ENCODE peak calls at places on chromosomes 13 and 19, in eight cellular contexts. M, X, E, P, T, F, A and W are unnamed samples.

GRCh38 chr13:111245781-111246384 is 74.6 kb upstream of the TEX29 start:
- DNase-seq in M (no peak), X (no peak), E (no peak), P (no peak), T (no peak), F (no peak), A (no peak), W (no peak)

GRCh38 chr19:45079063-45079910 is at the start of gene GEMIN7:
- DNase-seq in M (peak), X (peak), E (peak), P (peak), T (peak), F (peak), A (peak), W (peak)

GRCh38 chr13:110607675-110608224 is 7.6 kb upstream of the NAXD start:
- DNase-seq in M (no peak), X (no peak), E (no peak), P (no peak), T (no peak), F (no peak), A (no peak), W (no peak)

GRCh38 chr19:44609219-44609618 is 4.1 kb upstream of the IGSF23 start:
- DNase-seq in M (no peak), X (no peak), E (no peak), P (no peak), T (no peak), F (no peak), A (no peak), W (no peak)

GRCh38 chr13:33340631-33341030 is 55.1 kb upstream of the STARD13 start:
- DNase-seq in M (no peak), X (no peak), E (peak), P (no peak), T (no peak), F (no peak), A (no peak), W (no peak)

GRCh38 chr13:78689011-78689410 is 30.1 kb upstream of the OBI1 start:
- DNase-seq in M (no peak), X (peak), E (no peak), P (no peak), T (no peak), F (no peak), A (no peak), W (no peak)

GRCh38 chr13:113544896-113545295 is 39.7 kb upstream of the TFDP1 start:
- DNase-seq in M (no peak), X (no peak), E (no peak), P (no peak), T (no peak), F (no peak), A (no peak), W (no peak)

GRCh38 chr13:99145461-99145860 is 55.2 kb upstream of the UBAC2 start:
- DNase-seq in M (no peak), X (no peak), E (no peak), P (no peak), T (no peak), F (no peak), A (no peak), W (no peak)

GRCh38 chr19:50975766-50976165 is 6.4 kb upstream of the KLK6 start:
- DNase-seq in M (no peak), X (no peak), E (peak), P (no peak), T (no peak), F (no peak), A (no peak), W (no peak)

GRCh38 chr13:48221301-48222190 is 11.5 kb upstream of the ITM2B start:
- DNase-seq in M (no peak), X (no peak), E (no peak), P (no peak), T (no peak), F (no peak), A (no peak), W (no peak)

GRCh38 chr19:10290439-10290875 is 705 bp downstream of the ICAM5 start:
- DNase-seq in M (no peak), X (peak), E (peak), P (no peak), T (no peak), F (no peak), A (no peak), W (no peak)

GRCh38 chr13:25840261-25840660 is 211.6 kb downstream of the SHISA2 start:
- DNase-seq in M (no peak), X (no peak), E (peak), P (no peak), T (no peak), F (no peak), A (no peak), W (no peak)

GRCh38 chr13:101474419-101474957 is 22.0 kb downstream of the ITGBL1 start:
- DNase-seq in M (no peak), X (peak), E (peak), P (no peak), T (no peak), F (no peak), A (peak), W (no peak)

GRCh38 chr13:96898212-96898611 is 96.1 kb downstream of the OXGR1 start:
- DNase-seq in M (no peak), X (no peak), E (peak), P (no peak), T (no peak), F (no peak), A (peak), W (no peak)

GRCh38 chr19:45947926-45948325 is 25.7 kb downstream of the NOVA2 start:
- DNase-seq in M (no peak), X (no peak), E (peak), P (no peak), T (no peak), F (no peak), A (no peak), W (no peak)

GRCh38 chr13:99395436-99395835 is 88.2 kb upstream of the GPR183 start:
- DNase-seq in M (no peak), X (no peak), E (no peak), P (no peak), T (peak), F (no peak), A (no peak), W (no peak)

GRCh38 chr13:94065741-94066140 is 413.7 kb downstream of the DCT start:
- DNase-seq in M (no peak), X (no peak), E (no peak), P (no peak), T (no peak), F (no peak), A (peak), W (no peak)

GRCh38 chr19:23263870-23264590 is 13.8 kb upstream of the ZNF724 start:
- DNase-seq in M (no peak), X (no peak), E (peak), P (no peak), T (no peak), F (no peak), A (no peak), W (no peak)

GRCh38 chr13:97125051-97125809 is 96.9 kb upstream of the MBNL2 start:
- DNase-seq in M (peak), X (peak), E (peak), P (no peak), T (no peak), F (no peak), A (peak), W (no peak)

GRCh38 chr13:113443991-113444390 is 9.3 kb downstream of the ADPRHL1 start:
- DNase-seq in M (no peak), X (no peak), E (no peak), P (no peak), T (no peak), F (no peak), A (no peak), W (no peak)

GRCh38 chr13:111484129-111484925 is 163.9 kb downstream of the TEX29 start:
- DNase-seq in M (no peak), X (no peak), E (no peak), P (no peak), T (peak), F (no peak), A (no peak), W (no peak)

GRCh38 chr13:35388456-35388855 is 88.0 kb downstream of the MAB21L1 start:
- DNase-seq in M (no peak), X (no peak), E (no peak), P (no peak), T (no peak), F (no peak), A (no peak), W (no peak)
- TF ChIP-seq CTCF in M (no peak), X (no peak), E (no peak), P (no peak), T (no peak), F (no peak), A (no peak), W (no peak)

DNA sequence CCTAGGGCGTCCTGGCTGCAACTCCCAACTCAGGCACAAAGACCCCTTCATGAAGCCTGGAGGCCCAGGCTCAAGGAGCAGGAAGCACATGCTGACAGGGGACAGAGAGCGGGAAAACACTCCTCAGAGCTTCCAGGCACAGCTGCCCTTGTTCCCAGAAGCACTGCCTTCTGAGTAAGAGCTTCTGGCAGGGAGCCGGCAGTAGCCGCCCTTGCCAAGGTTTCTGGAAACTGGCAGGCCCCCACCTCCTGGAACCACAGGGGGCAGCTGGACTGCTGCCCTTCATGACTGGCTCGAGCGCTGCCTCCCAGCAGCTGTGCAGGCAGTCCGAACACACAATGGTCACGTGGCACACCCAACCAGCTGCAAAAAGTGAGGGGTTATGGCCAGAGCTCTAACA is 33.6 kb upstream of the EPHX3 start:
- DNase-seq in M (peak), X (no peak), E (peak), P (peak), T (peak), F (no peak), A (peak), W (no peak)
- TF ChIP-seq CTCF in M (peak), X (no peak), E (no peak), P (no peak), T (no peak), F (no peak), A (no peak), W (no peak)

DNA sequence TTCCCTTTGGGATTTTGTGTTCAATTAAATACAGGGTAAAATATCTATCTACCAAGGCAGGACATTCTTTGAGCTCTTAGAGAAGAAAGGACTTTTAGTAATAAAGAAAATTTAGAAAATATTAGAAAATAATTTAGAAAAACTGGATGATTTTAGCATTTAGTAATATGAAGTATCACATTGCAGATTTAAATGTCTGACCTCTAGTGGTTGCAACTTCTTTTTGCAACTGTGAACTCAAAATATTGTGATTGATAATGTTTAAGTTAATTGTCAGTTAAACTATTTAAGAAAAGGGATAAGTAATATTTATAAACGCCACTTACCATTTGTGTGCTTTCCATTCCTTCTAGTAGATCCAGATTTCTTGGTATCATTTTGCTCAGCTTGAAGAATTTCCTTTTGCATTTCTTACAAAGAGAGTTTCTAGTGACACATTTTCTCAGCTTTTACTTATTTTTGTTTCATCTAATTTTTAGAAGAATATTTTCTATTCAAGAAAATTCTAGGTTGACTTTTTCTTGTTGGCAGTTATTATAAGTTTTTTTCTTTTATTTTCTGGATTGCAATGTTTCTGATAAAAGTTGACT is 10.3 kb upstream of the POSTN start:
- DNase-seq in M (no peak), X (no peak), E (peak), P (no peak), T (no peak), F (no peak), A (no peak), W (no peak)
- TF ChIP-seq CTCF in M (peak), X (peak), E (peak), P (peak), T (no peak), F (no peak), A (peak), W (peak)

GRCh38 chr19:42420055-42420544 is 7.1 kb downstream of the LIPE start:
- DNase-seq in M (peak), X (no peak), E (peak), P (no peak), T (peak), F (peak), A (peak), W (no peak)
- TF ChIP-seq CTCF in M (peak), X (peak), E (peak), P (peak), T (peak), F (peak), A (peak), W (peak)

GRCh38 chr13:95154441-95154886 is 146.8 kb downstream of the ABCC4 start:
- DNase-seq in M (no peak), X (no peak), E (peak), P (no peak), T (no peak), F (no peak), A (peak), W (no peak)

GRCh38 chr13:95155504-95155903 is 145.7 kb downstream of the ABCC4 start:
- DNase-seq in M (no peak), X (no peak), E (no peak), P (no peak), T (no peak), F (no peak), A (no peak), W (no peak)

GRCh38 chr13:95153647-95154405 is 147.4 kb downstream of the ABCC4 start:
- DNase-seq in M (no peak), X (no peak), E (peak), P (no peak), T (no peak), F (no peak), A (no peak), W (no peak)

GRCh38 chr13:95155093-95155492 is 146.2 kb downstream of the ABCC4 start:
- DNase-seq in M (no peak), X (no peak), E (peak), P (no peak), T (no peak), F (no peak), A (no peak), W (no peak)

GRCh38 chr13:95156208-95156607 is 145.0 kb downstream of the ABCC4 start:
- DNase-seq in M (no peak), X (no peak), E (peak), P (no peak), T (no peak), F (no peak), A (peak), W (no peak)
- TF ChIP-seq CTCF in M (peak), X (peak), E (peak), P (peak), T (no peak), F (no peak), A (peak), W (peak)